ENCODE peak calls at places on chromosomes 12 and 14, in ten cellular contexts. S is ovary, E is sigmoid colon, C is stomach, I is A549, Z is GM12878, G is H1, N is transverse colon, A is HepG2, X is K562. W is an unnamed sample.

GRCh38 chr14:100802179-100802578 is 23.7 kb upstream of the MEG3 start:
- DNase-seq in S (no peak), E (no peak), C (no peak), I (no peak), Z (no peak), G (no peak), N (no peak), A (no peak), X (no peak), W (no peak)

GRCh38 chr12:103956515-103957027 is 9.1 kb upstream of the TDG start:
- DNase-seq in S (no peak), E (no peak), C (no peak), I (no peak), Z (no peak), G (no peak), N (no peak), A (peak), X (no peak), W (peak)

GRCh38 chr14:74551903-74552371 is 58.4 kb downstream of the ISCA2 start:
- DNase-seq in S (no peak), E (no peak), C (no peak), I (no peak), Z (no peak), G (no peak), N (no peak), A (no peak), X (no peak), W (no peak)

GRCh38 chr12:90951418-90952110 is 3.4 kb downstream of the CCER1 start:
- DNase-seq in S (no peak), E (no peak), C (no peak), I (no peak), Z (no peak), G (no peak), N (no peak), A (no peak), X (no peak), W (no peak)

GRCh38 chr12:8563383-8563782 is 22.7 kb upstream of the CLEC4E start:
- DNase-seq in S (no peak), E (no peak), C (no peak), I (no peak), Z (no peak), G (no peak), N (no peak), A (no peak), X (no peak), W (no peak)

GRCh38 chr14:60905930-60906329 is 74.9 kb downstream of the TRMT5 start:
- DNase-seq in S (no peak), E (no peak), C (no peak), I (no peak), Z (no peak), G (no peak), N (no peak), A (no peak), X (no peak), W (no peak)

GRCh38 chr14:96121660-96122395 is 82.7 kb downstream of the C14orf132 start:
- DNase-seq in S (no peak), E (no peak), C (no peak), I (no peak), Z (no peak), G (no peak), N (no peak), A (no peak), X (no peak), W (no peak)

GRCh38 chr12:49698619-49699545 is 8.3 kb downstream of the FMNL3 start:
- DNase-seq in S (no peak), E (peak), C (no peak), I (no peak), Z (peak), G (peak), N (peak), A (no peak), X (no peak), W (no peak)

GRCh38 chr12:88420460-88420859 is 159.8 kb downstream of the KITLG start:
- DNase-seq in S (no peak), E (no peak), C (no peak), I (peak), Z (no peak), G (no peak), N (no peak), A (no peak), X (no peak), W (no peak)

GRCh38 chr14:100703574-100704220 is 23.0 kb upstream of the DLK1 start:
- DNase-seq in S (no peak), E (no peak), C (no peak), I (no peak), Z (no peak), G (no peak), N (no peak), A (no peak), X (no peak), W (no peak)

GRCh38 chr12:109621271-109621671 is 47.7 kb downstream of the MVK start:
- DNase-seq in S (no peak), E (no peak), C (no peak), I (no peak), Z (no peak), G (no peak), N (no peak), A (no peak), X (no peak), W (no peak)

GRCh38 chr14:54901380-54902142 is 1.1 kb downstream of the GCH1 start:
- DNase-seq in S (no peak), E (peak), C (no peak), I (peak), Z (no peak), G (no peak), N (peak), A (no peak), X (no peak), W (no peak)

GRCh38 chr12:80763874-80764273 is 47.2 kb downstream of the MYF5 start:
- DNase-seq in S (no peak), E (no peak), C (no peak), I (peak), Z (no peak), G (no peak), N (no peak), A (peak), X (peak), W (peak)

GRCh38 chr14:34875031-34875922 is at the start of gene BAZ1A:
- DNase-seq in S (peak), E (peak), C (peak), I (peak), Z (peak), G (no peak), N (peak), A (peak), X (peak), W (peak)

GRCh38 chr12:120584343-120585149 is 3.3 kb upstream of the POP5 start:
- DNase-seq in S (peak), E (peak), C (peak), I (peak), Z (no peak), G (peak), N (peak), A (no peak), X (peak), W (peak)

GRCh38 chr14:95157987-95158712 is 821 bp upstream of the DICER1 start:
- DNase-seq in S (no peak), E (no peak), C (no peak), I (peak), Z (no peak), G (no peak), N (no peak), A (peak), X (peak), W (no peak)

GRCh38 chr12:111407371-111408115 is 1.8 kb downstream of the SH2B3 start:
- DNase-seq in S (no peak), E (no peak), C (no peak), I (no peak), Z (no peak), G (no peak), N (no peak), A (no peak), X (no peak), W (no peak)

GRCh38 chr14:96167224-96168148 is 37.2 kb upstream of the BDKRB2 start:
- DNase-seq in S (no peak), E (peak), C (no peak), I (peak), Z (no peak), G (no peak), N (peak), A (no peak), X (no peak), W (no peak)

GRCh38 chr14:29462271-29462670 is 465.4 kb downstream of the PRKD1 start:
- DNase-seq in S (no peak), E (no peak), C (no peak), I (no peak), Z (no peak), G (no peak), N (no peak), A (no peak), X (no peak), W (no peak)

GRCh38 chr12:113369391-113369790 is 11.0 kb downstream of the PLBD2 start:
- DNase-seq in S (no peak), E (no peak), C (no peak), I (no peak), Z (no peak), G (no peak), N (no peak), A (no peak), X (no peak), W (no peak)

GRCh38 chr14:59254911-59255545 is 66.6 kb downstream of the DAAM1 start:
- DNase-seq in S (no peak), E (peak), C (no peak), I (no peak), Z (no peak), G (no peak), N (no peak), A (no peak), X (no peak), W (no peak)

GRCh38 chr12:12797789-12798142 is 12.3 kb downstream of the APOLD1 start:
- DNase-seq in S (no peak), E (no peak), C (no peak), I (no peak), Z (no peak), G (no peak), N (no peak), A (no peak), X (no peak), W (no peak)

GRCh38 chr12:55996715-55997534 is at the start of gene SUOX:
- DNase-seq in S (peak), E (peak), C (peak), I (peak), Z (peak), G (peak), N (peak), A (peak), X (peak), W (peak)

GRCh38 chr14:36661506-36662257 is at the start of gene PAX9:
- DNase-seq in S (no peak), E (no peak), C (peak), I (peak), Z (peak), G (peak), N (peak), A (peak), X (peak), W (peak)

GRCh38 chr12:100995201-100995600 is 200.6 kb downstream of the ANO4 start:
- DNase-seq in S (no peak), E (no peak), C (no peak), I (no peak), Z (no peak), G (no peak), N (no peak), A (no peak), X (no peak), W (no peak)

GRCh38 chr12:10186299-10186698 is 7.5 kb downstream of the TMEM52B start:
- DNase-seq in S (no peak), E (peak), C (peak), I (no peak), Z (no peak), G (no peak), N (peak), A (no peak), X (no peak), W (peak)

GRCh38 chr12:6839482-6840201 is 1.1 kb upstream of the GNB3 start:
- DNase-seq in S (no peak), E (no peak), C (peak), I (no peak), Z (no peak), G (no peak), N (peak), A (no peak), X (no peak), W (no peak)

GRCh38 chr14:70190156-70190555 is 1.4 kb upstream of the SLC8A3 start:
- DNase-seq in S (no peak), E (no peak), C (no peak), I (no peak), Z (no peak), G (no peak), N (no peak), A (no peak), X (no peak), W (no peak)

GRCh38 chr12:10213168-10214130 is 772 bp downstream of the GABARAPL1 start:
- DNase-seq in S (peak), E (peak), C (peak), I (peak), Z (no peak), G (peak), N (peak), A (peak), X (peak), W (peak)

GRCh38 chr12:65655074-65655493 is 169.2 kb upstream of the HMGA2 start:
- DNase-seq in S (no peak), E (no peak), C (no peak), I (no peak), Z (no peak), G (no peak), N (no peak), A (no peak), X (peak), W (no peak)

GRCh38 chr12:60704171-60704914 is 1108.5 kb downstream of the SLC16A7 start:
- DNase-seq in S (no peak), E (no peak), C (no peak), I (no peak), Z (no peak), G (no peak), N (no peak), A (no peak), X (no peak), W (no peak)

GRCh38 chr12:45089417-45089816 is 38.5 kb upstream of the DBX2 start:
- DNase-seq in S (no peak), E (no peak), C (no peak), I (no peak), Z (no peak), G (no peak), N (no peak), A (no peak), X (no peak), W (no peak)

GRCh38 chr14:105855246-105855892 is 329.0 kb downstream of the TMEM121 start:
- DNase-seq in S (no peak), E (peak), C (no peak), I (no peak), Z (no peak), G (no peak), N (no peak), A (no peak), X (no peak), W (no peak)

GRCh38 chr14:33762462-33762861 is 188.4 kb downstream of the EGLN3 start:
- DNase-seq in S (no peak), E (no peak), C (no peak), I (no peak), Z (no peak), G (no peak), N (no peak), A (no peak), X (no peak), W (no peak)

GRCh38 chr12:56338643-56339422 is at the start of gene IL23A:
- DNase-seq in S (no peak), E (no peak), C (no peak), I (no peak), Z (peak), G (peak), N (peak), A (no peak), X (no peak), W (no peak)

GRCh38 chr14:100618763-100619320 is 31.6 kb upstream of the BEGAIN start:
- DNase-seq in S (no peak), E (peak), C (no peak), I (no peak), Z (no peak), G (no peak), N (peak), A (no peak), X (no peak), W (no peak)

GRCh38 chr12:64385468-64385867 is 5.1 kb downstream of the C12orf56 start:
- DNase-seq in S (no peak), E (no peak), C (no peak), I (no peak), Z (no peak), G (no peak), N (no peak), A (no peak), X (no peak), W (no peak)

GRCh38 chr12:77943466-77943865 is 112.8 kb downstream of the NAV3 start:
- DNase-seq in S (no peak), E (no peak), C (no peak), I (peak), Z (no peak), G (no peak), N (no peak), A (no peak), X (no peak), W (no peak)

GRCh38 chr12:124294686-124295315 is at the start of gene RFLNA:
- DNase-seq in S (peak), E (no peak), C (peak), I (no peak), Z (no peak), G (peak), N (peak), A (no peak), X (no peak), W (no peak)

DNA sequence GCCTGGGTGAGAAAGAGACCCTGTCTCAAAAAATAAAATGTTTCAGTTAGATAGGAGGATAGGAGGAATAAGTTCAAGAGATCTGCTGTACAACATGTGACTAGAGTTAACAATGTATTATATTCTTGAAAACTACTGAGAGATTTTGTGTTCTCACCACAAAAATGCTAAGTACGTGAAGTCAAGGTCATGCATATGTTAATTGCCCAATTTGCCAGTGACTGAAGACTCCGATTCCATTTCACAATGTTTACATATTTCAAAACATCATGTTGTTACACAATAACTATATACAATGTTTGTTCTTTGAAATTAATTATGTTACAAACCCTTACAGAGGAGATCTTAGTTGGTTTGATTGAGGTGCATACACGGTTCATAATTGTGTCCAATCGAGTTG is 52.1 kb downstream of the SLC15A4 start:
- DNase-seq in S (no peak), E (no peak), C (no peak), I (no peak), Z (no peak), G (no peak), N (no peak), A (peak), X (no peak), W (no peak)
- H3K27ac ChIP-seq in S (no peak), E (no peak), C (no peak), I (no peak), Z (no peak), G (no peak), N (no peak), A (no peak), X (no peak), W (no peak)

GRCh38 chr14:26775765-26776577 is 178.1 kb upstream of the NOVA1 start:
- DNase-seq in S (no peak), E (no peak), C (no peak), I (peak), Z (no peak), G (no peak), N (no peak), A (no peak), X (no peak), W (no peak)
- TF ChIP-seq EP300 in S (no peak), E (no peak), C (no peak), I (no peak), Z (no peak), G (no peak), N (no peak), A (no peak), X (no peak), W (no peak)

GRCh38 chr14:63854330-63854729 is 1.5 kb downstream of the SYNE2 start:
- DNase-seq in S (no peak), E (no peak), C (no peak), I (no peak), Z (no peak), G (no peak), N (no peak), A (no peak), X (no peak), W (no peak)
- H3K27ac ChIP-seq in S (peak), E (peak), C (peak), I (peak), Z (peak), G (no peak), N (peak), A (no peak), X (no peak), W (peak)

DNA sequence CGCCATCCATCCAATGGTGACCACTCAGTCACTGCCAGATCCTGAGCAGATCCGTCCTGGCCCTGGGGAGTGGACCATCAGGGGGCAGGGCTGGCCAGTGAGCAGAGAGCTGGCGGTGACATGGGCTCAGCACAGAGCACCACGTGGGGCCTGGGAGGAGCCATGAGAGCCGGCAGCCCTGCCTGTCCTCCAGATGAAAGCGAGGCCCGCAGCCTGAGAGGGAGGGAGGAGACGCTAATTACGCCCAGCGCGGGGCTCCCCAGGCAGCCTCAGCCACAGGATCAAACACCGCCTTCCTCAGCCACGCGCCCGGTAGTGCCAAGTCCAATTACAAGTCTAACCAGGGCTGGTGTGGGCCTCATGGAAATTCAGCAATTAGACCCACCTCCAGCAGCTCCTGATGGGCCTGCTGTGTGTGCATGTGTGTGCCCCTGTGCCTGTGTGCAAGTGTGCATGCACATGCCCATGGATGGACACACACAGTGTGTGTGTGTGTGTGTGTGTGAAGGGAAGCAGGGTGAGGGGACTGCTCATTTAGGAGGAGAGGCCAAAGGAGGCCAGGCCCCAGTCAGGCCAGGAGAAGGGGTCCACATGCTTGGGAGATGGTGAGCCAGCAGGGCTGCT is 68.0 kb downstream of the KIF26A start:
- DNase-seq in S (no peak), E (no peak), C (peak), I (no peak), Z (no peak), G (no peak), N (peak), A (peak), X (no peak), W (no peak)
- TF ChIP-seq EP300 in S (no peak), E (no peak), C (no peak), I (no peak), Z (no peak), G (no peak), N (no peak), A (no peak), X (no peak), W (no peak)

DNA sequence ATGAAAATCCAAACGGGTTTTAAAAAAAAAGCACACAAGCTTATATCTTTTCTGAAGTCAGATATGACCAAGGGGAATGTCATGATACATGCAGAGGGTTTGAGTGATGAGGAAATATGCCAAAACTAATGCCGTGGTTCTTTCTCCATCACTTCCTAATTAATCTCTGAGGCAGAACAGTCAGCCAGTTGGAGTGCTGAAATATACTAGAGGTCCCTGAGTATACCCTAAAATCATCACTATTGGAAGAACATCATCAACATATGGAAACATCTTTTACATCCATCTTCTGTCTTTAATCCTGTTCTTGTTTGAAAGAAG is 160.7 kb upstream of the FAR2 start:
- DNase-seq in S (no peak), E (no peak), C (no peak), I (no peak), Z (no peak), G (no peak), N (no peak), A (no peak), X (no peak), W (no peak)
- H3K27ac ChIP-seq in S (no peak), E (no peak), C (no peak), I (no peak), Z (no peak), G (no peak), N (no peak), A (no peak), X (no peak), W (no peak)

GRCh38 chr14:50529288-50530179 is 2.8 kb downstream of the MAP4K5 start:
- DNase-seq in S (no peak), E (no peak), C (no peak), I (no peak), Z (no peak), G (no peak), N (no peak), A (no peak), X (no peak), W (no peak)
- TF ChIP-seq EP300 in S (no peak), E (no peak), C (no peak), I (no peak), Z (no peak), G (no peak), N (no peak), A (no peak), X (no peak), W (no peak)

DNA sequence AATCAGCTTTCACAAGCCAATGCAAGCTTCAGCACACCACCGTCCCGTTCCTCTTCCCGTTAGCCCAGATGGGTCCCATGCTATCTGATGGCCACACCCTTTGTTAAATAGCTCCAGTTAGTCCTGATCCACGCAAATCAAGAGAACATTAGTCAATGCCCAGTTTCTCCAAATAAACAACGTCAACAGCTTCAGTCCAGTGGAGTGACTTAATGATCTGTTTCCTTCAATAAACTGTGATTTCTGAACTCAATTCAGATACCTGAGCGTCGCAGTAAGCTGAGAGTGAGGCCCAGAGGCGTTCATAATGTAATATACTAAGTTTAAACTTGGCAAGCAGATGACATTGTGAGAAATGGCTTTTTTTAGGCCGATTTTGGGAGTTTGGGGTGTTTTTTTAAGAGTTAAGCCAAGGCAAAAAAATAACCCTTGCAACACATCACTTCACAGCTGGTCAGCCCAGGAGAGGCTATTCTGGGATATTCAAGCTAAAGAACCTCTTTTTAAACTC is 112.3 kb downstream of the ZFP36L1 start:
- DNase-seq in S (no peak), E (peak), C (no peak), I (no peak), Z (no peak), G (no peak), N (no peak), A (no peak), X (no peak), W (peak)
- H3K27ac ChIP-seq in S (no peak), E (peak), C (peak), I (peak), Z (no peak), G (no peak), N (peak), A (no peak), X (no peak), W (peak)

W was measured in tibial nerve.